ENCODE peak calls at places on chromosomes 1 and 21, in eight cellular contexts. One of them, this sample, is unnamed.

GRCh38 chr1:112457241-112457640 is 51.5 kb upstream of the WNT2B start:
- DNase-seq in activated T-helper 2 cell treated with anti-CD3 and anti-CD28 coated beads, Interferon-gamma antibody, Interleukin-2, Interleukin-4, amounts not matched to agents 10 μg/mL and 5 μg/mL and 100 μg/mL, durations not matched to agents 14 hours and 24 hours and 36 hours: no peak
- DNase-seq in left colon: no peak
- DNase-seq in foreskin keratinocyte: no peak
- DNase-seq in mesothelial cell of epicardium: no peak
- DNase-seq in vagina: no peak
- DNase-seq in Calu3: no peak
- DNase-seq in HFFc6: no peak
- DNase-seq in this sample: no peak

GRCh38 chr1:54671985-54672608 is 30.5 kb downstream of the MROH7 start:
- DNase-seq in Calu3: peak
- DNase-seq in mesothelial cell of epicardium: peak
- DNase-seq in left colon: peak
- DNase-seq in activated T-helper 2 cell treated with anti-CD3 and anti-CD28 coated beads, Interferon-gamma antibody, Interleukin-2, Interleukin-4, amounts not matched to agents 10 μg/mL and 5 μg/mL and 100 μg/mL, durations not matched to agents 14 hours and 24 hours and 36 hours: peak
- DNase-seq in HFFc6: peak
- DNase-seq in foreskin keratinocyte: peak
- DNase-seq in vagina: no peak
- DNase-seq in this sample: no peak

GRCh38 chr1:78340006-78340405 is 150.8 kb upstream of the PTGFR start:
- DNase-seq in activated T-helper 2 cell treated with anti-CD3 and anti-CD28 coated beads, Interferon-gamma antibody, Interleukin-2, Interleukin-4, amounts not matched to agents 10 μg/mL and 5 μg/mL and 100 μg/mL, durations not matched to agents 14 hours and 24 hours and 36 hours: no peak
- DNase-seq in left colon: no peak
- DNase-seq in foreskin keratinocyte: peak
- DNase-seq in HFFc6: peak
- DNase-seq in vagina: no peak
- DNase-seq in mesothelial cell of epicardium: no peak
- DNase-seq in Calu3: no peak
- DNase-seq in this sample: no peak

GRCh38 chr21:44783023-44783696 is 18.5 kb downstream of the UBE2G2 start:
- DNase-seq in left colon: no peak
- DNase-seq in vagina: no peak
- DNase-seq in activated T-helper 2 cell treated with anti-CD3 and anti-CD28 coated beads, Interferon-gamma antibody, Interleukin-2, Interleukin-4, amounts not matched to agents 10 μg/mL and 5 μg/mL and 100 μg/mL, durations not matched to agents 14 hours and 24 hours and 36 hours: no peak
- DNase-seq in Calu3: no peak
- DNase-seq in foreskin keratinocyte: no peak
- DNase-seq in HFFc6: no peak
- DNase-seq in mesothelial cell of epicardium: no peak
- DNase-seq in this sample: no peak

GRCh38 chr21:28699591-28700259 is 293.0 kb downstream of the LTN1 start:
- DNase-seq in activated T-helper 2 cell treated with anti-CD3 and anti-CD28 coated beads, Interferon-gamma antibody, Interleukin-2, Interleukin-4, amounts not matched to agents 10 μg/mL and 5 μg/mL and 100 μg/mL, durations not matched to agents 14 hours and 24 hours and 36 hours: no peak
- DNase-seq in foreskin keratinocyte: peak
- DNase-seq in vagina: no peak
- DNase-seq in mesothelial cell of epicardium: no peak
- DNase-seq in left colon: no peak
- DNase-seq in Calu3: no peak
- DNase-seq in HFFc6: no peak
- DNase-seq in this sample: no peak

GRCh38 chr1:109621402-109622101 is 1.9 kb downstream of the AMPD2 start:
- DNase-seq in vagina: no peak
- DNase-seq in mesothelial cell of epicardium: no peak
- DNase-seq in activated T-helper 2 cell treated with anti-CD3 and anti-CD28 coated beads, Interferon-gamma antibody, Interleukin-2, Interleukin-4, amounts not matched to agents 10 μg/mL and 5 μg/mL and 100 μg/mL, durations not matched to agents 14 hours and 24 hours and 36 hours: no peak
- DNase-seq in Calu3: no peak
- DNase-seq in foreskin keratinocyte: no peak
- DNase-seq in HFFc6: no peak
- DNase-seq in left colon: no peak
- DNase-seq in this sample: no peak

GRCh38 chr21:46116846-46117585 is 19.1 kb downstream of the COL6A2 start:
- DNase-seq in left colon: peak
- DNase-seq in activated T-helper 2 cell treated with anti-CD3 and anti-CD28 coated beads, Interferon-gamma antibody, Interleukin-2, Interleukin-4, amounts not matched to agents 10 μg/mL and 5 μg/mL and 100 μg/mL, durations not matched to agents 14 hours and 24 hours and 36 hours: no peak
- DNase-seq in Calu3: no peak
- DNase-seq in foreskin keratinocyte: no peak
- DNase-seq in mesothelial cell of epicardium: peak
- DNase-seq in HFFc6: peak
- DNase-seq in vagina: no peak
- DNase-seq in this sample: peak

GRCh38 chr1:243495442-243496172 is 239.8 kb downstream of the SDCCAG8 start:
- DNase-seq in vagina: peak
- DNase-seq in foreskin keratinocyte: no peak
- DNase-seq in left colon: no peak
- DNase-seq in Calu3: no peak
- DNase-seq in mesothelial cell of epicardium: no peak
- DNase-seq in HFFc6: no peak
- DNase-seq in activated T-helper 2 cell treated with anti-CD3 and anti-CD28 coated beads, Interferon-gamma antibody, Interleukin-2, Interleukin-4, amounts not matched to agents 10 μg/mL and 5 μg/mL and 100 μg/mL, durations not matched to agents 14 hours and 24 hours and 36 hours: no peak
- DNase-seq in this sample: no peak

GRCh38 chr1:160211010-160211790 is 6.0 kb downstream of the PEA15 start:
- DNase-seq in vagina: no peak
- DNase-seq in Calu3: no peak
- DNase-seq in mesothelial cell of epicardium: no peak
- DNase-seq in activated T-helper 2 cell treated with anti-CD3 and anti-CD28 coated beads, Interferon-gamma antibody, Interleukin-2, Interleukin-4, amounts not matched to agents 10 μg/mL and 5 μg/mL and 100 μg/mL, durations not matched to agents 14 hours and 24 hours and 36 hours: no peak
- DNase-seq in foreskin keratinocyte: no peak
- DNase-seq in left colon: no peak
- DNase-seq in HFFc6: no peak
- DNase-seq in this sample: no peak

GRCh38 chr1:180188679-180189175 is 34.1 kb downstream of the QSOX1 start:
- DNase-seq in left colon: no peak
- DNase-seq in foreskin keratinocyte: no peak
- DNase-seq in activated T-helper 2 cell treated with anti-CD3 and anti-CD28 coated beads, Interferon-gamma antibody, Interleukin-2, Interleukin-4, amounts not matched to agents 10 μg/mL and 5 μg/mL and 100 μg/mL, durations not matched to agents 14 hours and 24 hours and 36 hours: no peak
- DNase-seq in vagina: no peak
- DNase-seq in Calu3: no peak
- DNase-seq in mesothelial cell of epicardium: no peak
- DNase-seq in HFFc6: no peak
- DNase-seq in this sample: no peak

GRCh38 chr21:41890355-41890754 is 11.2 kb upstream of the PRDM15 start:
- DNase-seq in left colon: no peak
- DNase-seq in foreskin keratinocyte: no peak
- DNase-seq in HFFc6: no peak
- DNase-seq in mesothelial cell of epicardium: no peak
- DNase-seq in vagina: no peak
- DNase-seq in activated T-helper 2 cell treated with anti-CD3 and anti-CD28 coated beads, Interferon-gamma antibody, Interleukin-2, Interleukin-4, amounts not matched to agents 10 μg/mL and 5 μg/mL and 100 μg/mL, durations not matched to agents 14 hours and 24 hours and 36 hours: no peak
- DNase-seq in Calu3: no peak
- DNase-seq in this sample: no peak

GRCh38 chr1:234658143-234658542 is 48.2 kb upstream of the IRF2BP2 start:
- DNase-seq in activated T-helper 2 cell treated with anti-CD3 and anti-CD28 coated beads, Interferon-gamma antibody, Interleukin-2, Interleukin-4, amounts not matched to agents 10 μg/mL and 5 μg/mL and 100 μg/mL, durations not matched to agents 14 hours and 24 hours and 36 hours: no peak
- DNase-seq in Calu3: peak
- DNase-seq in vagina: no peak
- DNase-seq in foreskin keratinocyte: peak
- DNase-seq in mesothelial cell of epicardium: no peak
- DNase-seq in left colon: no peak
- DNase-seq in HFFc6: peak
- DNase-seq in this sample: no peak

GRCh38 chr1:205921559-205921887 is 21.7 kb downstream of the SLC26A9 start:
- DNase-seq in foreskin keratinocyte: no peak
- DNase-seq in HFFc6: no peak
- DNase-seq in left colon: no peak
- DNase-seq in Calu3: no peak
- DNase-seq in activated T-helper 2 cell treated with anti-CD3 and anti-CD28 coated beads, Interferon-gamma antibody, Interleukin-2, Interleukin-4, amounts not matched to agents 10 μg/mL and 5 μg/mL and 100 μg/mL, durations not matched to agents 14 hours and 24 hours and 36 hours: no peak
- DNase-seq in vagina: no peak
- DNase-seq in mesothelial cell of epicardium: peak
- DNase-seq in this sample: no peak

GRCh38 chr1:162475089-162475488 is 22.5 kb upstream of the UHMK1 start:
- DNase-seq in mesothelial cell of epicardium: no peak
- DNase-seq in activated T-helper 2 cell treated with anti-CD3 and anti-CD28 coated beads, Interferon-gamma antibody, Interleukin-2, Interleukin-4, amounts not matched to agents 10 μg/mL and 5 μg/mL and 100 μg/mL, durations not matched to agents 14 hours and 24 hours and 36 hours: no peak
- DNase-seq in left colon: no peak
- DNase-seq in foreskin keratinocyte: no peak
- DNase-seq in Calu3: no peak
- DNase-seq in vagina: no peak
- DNase-seq in HFFc6: no peak
- DNase-seq in this sample: no peak

GRCh38 chr1:12478612-12478985 is 139.4 kb downstream of the DHRS3 start:
- DNase-seq in vagina: no peak
- DNase-seq in activated T-helper 2 cell treated with anti-CD3 and anti-CD28 coated beads, Interferon-gamma antibody, Interleukin-2, Interleukin-4, amounts not matched to agents 10 μg/mL and 5 μg/mL and 100 μg/mL, durations not matched to agents 14 hours and 24 hours and 36 hours: peak
- DNase-seq in mesothelial cell of epicardium: no peak
- DNase-seq in foreskin keratinocyte: no peak
- DNase-seq in Calu3: no peak
- DNase-seq in left colon: peak
- DNase-seq in HFFc6: no peak
- DNase-seq in this sample: no peak

GRCh38 chr1:228174482-228175315 is 9.1 kb downstream of the IBA57 start:
- DNase-seq in foreskin keratinocyte: no peak
- DNase-seq in Calu3: no peak
- DNase-seq in activated T-helper 2 cell treated with anti-CD3 and anti-CD28 coated beads, Interferon-gamma antibody, Interleukin-2, Interleukin-4, amounts not matched to agents 10 μg/mL and 5 μg/mL and 100 μg/mL, durations not matched to agents 14 hours and 24 hours and 36 hours: no peak
- DNase-seq in mesothelial cell of epicardium: no peak
- DNase-seq in HFFc6: no peak
- DNase-seq in left colon: no peak
- DNase-seq in vagina: no peak
- DNase-seq in this sample: no peak

GRCh38 chr1:39901486-39902120 is at the start of gene MYCL:
- DNase-seq in foreskin keratinocyte: no peak
- DNase-seq in Calu3: peak
- DNase-seq in mesothelial cell of epicardium: peak
- DNase-seq in HFFc6: peak
- DNase-seq in vagina: no peak
- DNase-seq in left colon: peak
- DNase-seq in activated T-helper 2 cell treated with anti-CD3 and anti-CD28 coated beads, Interferon-gamma antibody, Interleukin-2, Interleukin-4, amounts not matched to agents 10 μg/mL and 5 μg/mL and 100 μg/mL, durations not matched to agents 14 hours and 24 hours and 36 hours: peak
- DNase-seq in this sample: peak

GRCh38 chr1:8889925-8890785 is 11.7 kb upstream of the ENO1 start:
- DNase-seq in activated T-helper 2 cell treated with anti-CD3 and anti-CD28 coated beads, Interferon-gamma antibody, Interleukin-2, Interleukin-4, amounts not matched to agents 10 μg/mL and 5 μg/mL and 100 μg/mL, durations not matched to agents 14 hours and 24 hours and 36 hours: no peak
- DNase-seq in HFFc6: peak
- DNase-seq in Calu3: peak
- DNase-seq in left colon: peak
- DNase-seq in vagina: no peak
- DNase-seq in mesothelial cell of epicardium: no peak
- DNase-seq in foreskin keratinocyte: peak
- DNase-seq in this sample: peak

GRCh38 chr1:67880056-67880601 is 46.9 kb upstream of the GNG12 start:
- DNase-seq in mesothelial cell of epicardium: no peak
- DNase-seq in Calu3: no peak
- DNase-seq in HFFc6: peak
- DNase-seq in foreskin keratinocyte: no peak
- DNase-seq in left colon: no peak
- DNase-seq in activated T-helper 2 cell treated with anti-CD3 and anti-CD28 coated beads, Interferon-gamma antibody, Interleukin-2, Interleukin-4, amounts not matched to agents 10 μg/mL and 5 μg/mL and 100 μg/mL, durations not matched to agents 14 hours and 24 hours and 36 hours: no peak
- DNase-seq in vagina: no peak
- DNase-seq in this sample: no peak